ENCODE peak calls at places on chromosome 14, in seven cellular contexts. Y is neural progenitor cell, C is GM23248, W is PC-3, J is HCT116, V is MM.1S, L is GM23338. S is an unnamed sample.
A peak's percentile ranks its signal among the peaks of the same experiment; 100 is the strongest.

GRCh38 chr14:80475074-80475473 is 263.8 kb upstream of the DIO2 start:
- DNase-seq in Y (no peak), V (no peak), W (peak; percentile 16), L (no peak), C (peak; percentile 76), J (no peak), S (no peak)

GRCh38 chr14:92737206-92737605 is 11.2 kb downstream of the LGMN start:
- DNase-seq in L (no peak), C (no peak), V (peak; percentile 79), W (no peak), J (no peak), Y (no peak), S (no peak)

GRCh38 chr14:89415139-89415538 is 1.9 kb downstream of the FOXN3 start:
- DNase-seq in W (no peak), J (no peak), Y (no peak), V (no peak), L (no peak), C (peak; percentile 59), S (no peak)

GRCh38 chr14:52338282-52338681 is 24.2 kb downstream of the PTGER2 start:
- DNase-seq in J (no peak), Y (no peak), V (no peak), C (peak; percentile 72), W (peak; percentile 95), L (no peak), S (peak; percentile 25)

GRCh38 chr14:54651649-54652048 is 84.7 kb downstream of the SAMD4A start:
- DNase-seq in Y (no peak), J (no peak), W (peak; percentile 55), L (no peak), C (peak; percentile 58), V (no peak), S (no peak)

GRCh38 chr14:92464156-92464555 is 49.4 kb upstream of the RIN3 start:
- DNase-seq in W (no peak), L (no peak), C (no peak), J (no peak), Y (no peak), V (no peak), S (no peak)

GRCh38 chr14:53180272-53181221 is 27.4 kb upstream of the DDHD1 start:
- DNase-seq in W (no peak), V (no peak), C (peak; percentile 20), Y (peak; percentile 91), L (peak; percentile 96), J (peak; percentile 76), S (peak; percentile 36)

GRCh38 chr14:76698631-76699030 is 62.6 kb upstream of the VASH1 start:
- DNase-seq in L (no peak), C (no peak), J (no peak), W (no peak), Y (no peak), V (no peak), S (no peak)

GRCh38 chr14:65962952-65963351 is 523.2 kb upstream of the CCDC196 start:
- DNase-seq in J (no peak), W (no peak), V (no peak), L (no peak), Y (no peak), C (no peak), S (peak; percentile 33)

GRCh38 chr14:28952707-28953106 is 186.1 kb downstream of the FOXG1 start:
- DNase-seq in Y (no peak), W (peak; percentile 10), J (no peak), V (no peak), C (no peak), L (no peak), S (no peak)

GRCh38 chr14:55711171-55711811 is 131.3 kb downstream of the KTN1 start:
- DNase-seq in Y (no peak), L (no peak), W (peak; percentile 73), J (no peak), C (peak; percentile 62), V (no peak), S (no peak)

GRCh38 chr14:55458800-55459577 is 18.6 kb upstream of the TBPL2 start:
- DNase-seq in L (no peak), C (peak; percentile 75), V (no peak), W (peak; percentile 97), J (no peak), Y (no peak), S (no peak)

GRCh38 chr14:91357272-91357671 is 60.3 kb downstream of the CCDC88C start:
- DNase-seq in L (no peak), J (no peak), Y (no peak), V (no peak), W (no peak), C (no peak), S (no peak)

GRCh38 chr14:68638817-68639517 is 153.9 kb downstream of the ZFP36L1 start:
- DNase-seq in L (no peak), C (no peak), V (no peak), Y (no peak), J (no peak), W (no peak), S (no peak)

GRCh38 chr14:37596790-37597189 is 1.4 kb downstream of the TTC6 start:
- DNase-seq in J (no peak), L (no peak), C (no peak), V (no peak), W (peak; percentile 21), Y (peak; percentile 14), S (no peak)

GRCh38 chr14:37122288-37122687 is 50.1 kb downstream of the SLC25A21 start:
- DNase-seq in L (peak; percentile 9), Y (no peak), V (no peak), J (peak; percentile 12), C (peak; percentile 62), W (peak; percentile 94), S (peak; percentile 6)

GRCh38 chr14:75279153-75279738 is 618 bp downstream of the FOS start:
- DNase-seq in L (peak; percentile 46), Y (peak; percentile 61), W (no peak), J (no peak), C (peak; percentile 83), V (no peak), S (peak; percentile 57)

GRCh38 chr14:60648169-60648933 is 926 bp downstream of the SIX1 start:
- DNase-seq in V (no peak), C (peak; percentile 73), L (peak; percentile 45), J (no peak), Y (peak; percentile 55), W (peak; percentile 51), S (peak; percentile 19)

GRCh38 chr14:60651051-60651935 is 2.0 kb upstream of the SIX1 start:
- DNase-seq in V (no peak), J (no peak), C (no peak), Y (peak; percentile 63), W (no peak), L (no peak), S (no peak)

GRCh38 chr14:60648934-60649814 is at the start of gene SIX1:
- DNase-seq in C (peak; percentile 97), Y (peak; percentile 96), W (peak; percentile 97), L (peak; percentile 97), V (peak; percentile 77), J (peak; percentile 62), S (peak; percentile 84)

GRCh38 chr14:60650382-60650961 is 1.2 kb upstream of the SIX1 start:
- DNase-seq in J (no peak), Y (peak; percentile 40), C (peak; percentile 28), L (no peak), V (no peak), W (peak; percentile 53), S (no peak)

GRCh38 chr14:60649815-60650381 is 621 bp upstream of the SIX1 start:
- DNase-seq in V (no peak), W (peak; percentile 62), J (no peak), Y (peak; percentile 52), L (peak; percentile 52), C (peak; percentile 57), S (peak; percentile 15)
- TF ChIP-seq EZH2 in V (no peak), W (no peak), J (no peak), Y (no peak), L (no peak), C (no peak), S (no peak)

DNA sequence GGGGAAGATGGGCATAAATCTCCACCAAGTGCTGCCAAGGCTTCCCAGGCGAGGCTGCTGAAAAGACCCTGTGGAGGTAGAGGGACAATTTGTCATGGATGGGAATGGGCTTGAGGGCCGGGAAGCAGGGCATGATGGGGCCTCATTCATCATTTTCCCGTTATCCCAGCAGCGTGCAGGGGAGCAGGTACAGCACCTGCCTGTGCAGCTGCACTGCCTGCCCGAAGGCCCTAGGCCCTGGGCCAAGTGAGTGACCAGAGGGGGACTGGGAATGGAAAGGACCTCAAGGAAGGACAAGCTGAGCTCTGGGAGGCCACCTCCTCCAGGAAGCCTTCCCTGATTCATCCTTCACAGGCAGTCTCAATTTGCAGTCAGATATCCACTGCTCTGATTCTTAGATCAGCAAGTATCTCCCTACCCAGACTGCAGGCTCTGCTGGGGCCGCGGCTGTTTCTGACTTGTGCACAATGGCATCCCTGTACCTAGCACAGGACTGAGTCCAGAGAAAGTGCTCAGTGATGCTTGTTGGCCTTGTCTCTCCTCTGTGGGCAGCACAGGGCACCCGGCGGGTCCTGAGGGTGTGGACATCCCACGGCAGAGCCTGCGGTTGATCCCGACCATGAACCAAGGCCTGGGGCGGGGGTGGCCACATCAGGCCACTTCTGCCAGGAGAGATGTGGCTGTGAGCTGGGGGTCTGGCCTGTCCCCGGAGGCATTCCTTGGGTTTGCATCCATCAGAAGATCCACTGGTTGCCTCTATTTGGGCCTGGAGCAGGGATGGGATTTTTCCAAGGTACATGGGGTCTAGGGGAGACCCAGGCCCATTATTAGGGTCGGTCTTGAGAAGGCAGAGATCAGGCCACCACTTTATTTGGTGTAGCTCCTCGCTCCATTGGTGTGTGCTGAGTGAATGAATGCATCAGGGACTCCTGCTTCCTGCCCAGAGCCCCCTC is 167.3 kb upstream of the RTL1 start:
- DNase-seq in W (no peak), Y (no peak), V (no peak), J (no peak), C (no peak), L (no peak), S (no peak)
- TF ChIP-seq EZH2phosphoT487 in W (no peak), Y (no peak), V (no peak), J (no peak), C (no peak), L (no peak), S (no peak)

DNA sequence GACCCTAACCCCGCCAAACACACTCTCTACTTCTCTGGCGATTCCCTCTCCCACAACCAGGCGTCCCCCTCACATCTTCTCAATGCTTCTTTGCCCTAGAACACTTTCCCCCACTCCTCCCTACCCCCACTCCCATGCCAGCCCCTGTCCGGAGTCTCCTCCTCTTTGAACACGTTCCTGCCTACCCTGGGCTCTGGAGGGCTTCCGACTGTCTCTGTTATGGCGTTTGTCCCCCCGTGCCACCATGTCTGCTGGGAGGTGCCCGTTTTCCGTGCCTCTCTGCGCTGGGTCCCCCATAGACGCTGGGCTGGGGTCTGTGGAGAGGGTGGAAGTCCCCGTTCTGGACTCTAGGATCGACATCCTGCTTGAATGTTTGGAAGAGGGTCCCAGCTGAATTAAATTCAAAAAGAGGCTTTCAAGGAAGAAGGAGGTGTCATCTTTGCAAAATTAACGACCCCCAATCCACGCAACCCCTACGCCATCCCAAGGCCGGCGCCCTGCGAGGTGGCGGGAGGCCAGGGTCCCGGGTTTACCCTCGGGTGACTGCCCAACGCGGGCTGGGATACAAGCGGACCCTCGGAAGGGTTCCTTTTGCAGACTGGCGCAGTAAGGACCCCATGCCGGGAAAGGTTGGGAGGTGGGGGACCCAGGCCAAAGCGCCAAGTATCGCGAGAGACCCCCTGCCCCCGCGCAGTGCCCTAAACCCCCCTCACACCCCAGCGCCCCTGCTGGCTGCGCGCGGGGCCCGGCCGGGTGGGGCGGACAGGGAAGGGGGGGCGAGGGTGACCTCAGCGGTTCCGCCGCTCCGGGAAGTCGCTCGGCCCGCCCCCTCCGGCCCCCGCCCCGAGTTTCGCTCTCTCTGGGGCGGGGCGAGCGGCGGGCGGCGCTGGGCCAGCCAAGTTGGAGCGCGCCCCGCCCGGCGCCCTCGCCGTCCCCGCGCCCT is 973 bp upstream of the ZBTB42 start:
- DNase-seq in W (peak; percentile 77), L (peak; percentile 86), J (no peak), C (peak; percentile 78), Y (peak; percentile 74), V (peak; percentile 66), S (peak; percentile 95)
- TF ChIP-seq EZH2 in W (no peak), L (peak; percentile 36), J (no peak), C (no peak), Y (peak; percentile 80), V (no peak), S (no peak)

GRCh38 chr14:22606380-22606779 is 8.3 kb downstream of the ABHD4 start:
- DNase-seq in V (no peak), W (peak; percentile 50), L (no peak), C (no peak), J (no peak), Y (no peak), S (peak; percentile 60)
- TF ChIP-seq EZH2phosphoT487 in V (no peak), W (no peak), L (no peak), C (no peak), J (no peak), Y (no peak), S (no peak)